ENCODE peak calls at places on chromosomes 4 and X, in five cellular contexts. R is GM03348; E is NCI-H1092; U is hippocampal formation; T is naive thymus-derived CD8-positive, alpha-beta T cell. V is an unnamed sample.

GRCh38 chr4:73599182-73599581 is 21.1 kb downstream of the RASSF6 start:
- DNase-seq in R (peak; percentile 27), E (no peak), U (no peak), T (no peak), V (peak; percentile 71)

GRCh38 chr4:110533940-110534339 is 58.0 kb downstream of the ENPEP start:
- DNase-seq in R (peak; percentile 81), E (no peak), U (no peak), T (no peak), V (peak; percentile 97)

GRCh38 chrX:40908857-40909475 is 173.6 kb upstream of the MED14 start:
- DNase-seq in R (peak; percentile 55), E (no peak), U (no peak), T (no peak), V (no peak)

GRCh38 chr4:8157496-8157895 is 1.1 kb downstream of the ABLIM2 start:
- DNase-seq in R (no peak), E (peak; percentile 37), U (no peak), T (peak; percentile 6), V (no peak)

GRCh38 chrX:132853040-132853439 is 105.4 kb downstream of the HS6ST2 start:
- DNase-seq in R (no peak), E (no peak), U (no peak), T (no peak), V (no peak)

GRCh38 chr4:77434299-77435092 is 171.1 kb upstream of the CXCL13 start:
- DNase-seq in R (no peak), E (no peak), U (no peak), T (no peak), V (no peak)

GRCh38 chrX:29852767-29853166 is 362.6 kb upstream of the MAGEB2 start:
- DNase-seq in R (peak; percentile 1), E (no peak), U (no peak), T (no peak), V (peak; percentile 51)

GRCh38 chr4:148026022-148026421 is 294.1 kb downstream of the ARHGAP10 start:
- DNase-seq in R (peak; percentile 87), E (no peak), U (no peak), T (no peak), V (peak; percentile 87)

V was measured in fibroblast of gingiva.